ENCODE peak calls at places on chromosomes 13 and 19, in seven cellular contexts. Z is fibroblast of the aortic adventitia, N is GM06990, L is heart left ventricle, O is breast epithelium, R is Peyer's patch, B is astrocyte of the cerebellum. S is an unnamed sample.

GRCh38 chr19:38134538-38135149 is 89.4 kb downstream of the DPF1 start:
- DNase-seq in O (no peak), R (peak), Z (peak), N (no peak), B (no peak), L (no peak), S (peak)

GRCh38 chr13:110618780-110619179 is 3.4 kb downstream of the NAXD start:
- DNase-seq in L (no peak), Z (no peak), B (no peak), O (no peak), N (no peak), R (no peak), S (no peak)

GRCh38 chr19:50330365-50331078 is 1.3 kb upstream of the KCNC3 start:
- DNase-seq in Z (no peak), L (peak), B (no peak), N (peak), R (peak), O (peak), S (peak)

GRCh38 chr13:39461685-39462266 is 141.2 kb downstream of the LHFPL6 start:
- DNase-seq in O (no peak), B (no peak), N (no peak), Z (no peak), L (no peak), R (no peak), S (peak)

GRCh38 chr13:103140001-103140671 is 73.9 kb upstream of the SLC10A2 start:
- DNase-seq in N (no peak), Z (no peak), B (no peak), O (no peak), R (no peak), L (no peak), S (peak)

GRCh38 chr19:55958356-55958755 is 10.7 kb downstream of the NLRP8 start:
- DNase-seq in O (peak), R (no peak), Z (no peak), L (no peak), N (no peak), B (no peak), S (no peak)

GRCh38 chr19:9857920-9858746 is 23.0 kb downstream of the PIN1 start:
- DNase-seq in R (no peak), N (no peak), Z (no peak), B (no peak), L (no peak), O (no peak), S (no peak)

GRCh38 chr19:17292301-17293074 is 10.7 kb downstream of the ABHD8 start:
- DNase-seq in B (peak), O (no peak), R (peak), N (peak), Z (peak), L (peak), S (peak)

GRCh38 chr19:932647-933552 is 7.1 kb downstream of the ARID3A start:
- DNase-seq in O (peak), R (peak), N (peak), B (peak), L (peak), Z (peak), S (peak)

GRCh38 chr13:92136449-92137180 is 738.2 kb downstream of the GPC5 start:
- DNase-seq in Z (no peak), O (no peak), B (no peak), L (no peak), R (no peak), N (no peak), S (peak)

GRCh38 chr19:906480-906879 is 6.5 kb downstream of the R3HDM4 start:
- DNase-seq in L (no peak), Z (no peak), B (no peak), R (no peak), N (peak), O (no peak), S (no peak)

GRCh38 chr19:41373993-41374392 is 2.3 kb upstream of the TMEM91 start:
- DNase-seq in R (peak), L (peak), B (peak), Z (peak), N (no peak), O (peak), S (peak)

DNA sequence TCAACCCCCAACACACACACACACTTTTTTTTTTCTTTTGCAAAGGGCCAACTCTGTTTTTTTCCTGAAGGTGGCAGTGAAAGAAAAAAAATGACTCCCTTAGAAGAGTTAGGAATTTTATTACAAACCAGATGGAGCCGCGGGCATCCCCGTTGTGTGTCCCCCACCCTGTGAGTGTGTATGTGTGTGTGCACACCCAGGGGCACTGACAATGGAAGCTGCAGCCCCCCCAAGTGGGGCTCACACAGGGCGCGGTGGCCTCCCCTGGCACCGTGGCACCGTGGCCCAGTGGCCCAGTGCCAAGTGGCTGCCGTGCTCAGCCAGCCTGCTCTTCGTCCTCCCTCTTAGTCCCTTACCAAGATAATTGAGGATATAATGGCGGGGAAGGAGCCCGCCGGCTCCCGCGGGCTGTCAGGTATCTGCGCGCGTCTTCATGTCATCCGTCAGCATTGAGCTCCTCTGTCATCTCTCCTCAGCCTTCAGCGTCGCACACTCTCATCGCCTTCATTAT is 314.1 kb downstream of the ZNF536 start:
- DNase-seq in B (no peak), O (no peak), L (no peak), R (no peak), N (no peak), Z (peak), S (peak)
- TF ChIP-seq CTCF in B (peak), O (no peak), L (no peak), R (no peak), N (no peak), Z (no peak), S (peak)

GRCh38 chr19:13865243-13865577 is 11.7 kb upstream of the NANOS3 start:
- DNase-seq in B (no peak), L (no peak), Z (no peak), N (no peak), O (no peak), R (no peak), S (no peak)

GRCh38 chr19:13868663-13869062 is 8.3 kb upstream of the NANOS3 start:
- DNase-seq in Z (no peak), L (no peak), R (no peak), B (no peak), O (no peak), N (no peak), S (no peak)

GRCh38 chr19:13865578-13866462 is 11.1 kb upstream of the NANOS3 start:
- DNase-seq in B (no peak), Z (no peak), R (no peak), L (no peak), N (no peak), O (no peak), S (no peak)

GRCh38 chr19:13864513-13865242 is 12.3 kb upstream of the NANOS3 start:
- DNase-seq in O (no peak), R (no peak), Z (no peak), N (no peak), B (no peak), L (no peak), S (no peak)

DNA sequence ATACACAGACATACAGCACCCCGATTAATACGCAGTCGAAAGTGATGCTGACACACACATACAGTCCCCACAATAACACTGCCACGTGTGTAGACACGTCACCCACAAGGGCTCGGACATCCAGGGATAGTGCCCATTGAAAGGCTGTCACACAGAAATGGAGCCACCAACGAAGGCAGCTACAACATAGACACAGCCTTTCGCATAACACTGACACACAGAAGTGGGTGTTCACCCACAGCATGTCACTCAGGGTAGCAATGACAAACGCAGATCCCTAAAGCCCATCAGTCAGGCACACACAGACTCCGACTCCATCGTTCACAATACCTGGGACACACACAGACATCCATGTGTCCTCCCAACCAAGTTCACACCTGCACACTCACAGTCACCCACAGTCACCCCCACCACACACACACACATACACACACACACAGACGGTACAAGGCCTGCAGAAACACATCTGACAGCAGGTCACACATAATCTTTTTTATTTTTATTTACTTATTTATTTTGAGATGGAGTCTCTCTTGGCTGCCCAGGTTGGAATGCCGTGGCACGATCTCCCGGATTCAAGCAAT is 10.4 kb upstream of the NANOS3 start:
- DNase-seq in L (no peak), R (no peak), B (no peak), Z (no peak), O (no peak), N (no peak), S (no peak)
- H3K4me3 ChIP-seq in L (peak), R (no peak), B (peak), Z (peak), O (peak), N (no peak), S (peak)

GRCh38 chr19:58054792-58055482 is 4.1 kb upstream of the ZNF135 start:
- DNase-seq in R (no peak), N (no peak), Z (no peak), L (no peak), B (no peak), O (no peak), S (peak)
- TF ChIP-seq CTCF in R (no peak), N (no peak), Z (no peak), L (no peak), B (no peak), O (no peak), S (peak)

DNA sequence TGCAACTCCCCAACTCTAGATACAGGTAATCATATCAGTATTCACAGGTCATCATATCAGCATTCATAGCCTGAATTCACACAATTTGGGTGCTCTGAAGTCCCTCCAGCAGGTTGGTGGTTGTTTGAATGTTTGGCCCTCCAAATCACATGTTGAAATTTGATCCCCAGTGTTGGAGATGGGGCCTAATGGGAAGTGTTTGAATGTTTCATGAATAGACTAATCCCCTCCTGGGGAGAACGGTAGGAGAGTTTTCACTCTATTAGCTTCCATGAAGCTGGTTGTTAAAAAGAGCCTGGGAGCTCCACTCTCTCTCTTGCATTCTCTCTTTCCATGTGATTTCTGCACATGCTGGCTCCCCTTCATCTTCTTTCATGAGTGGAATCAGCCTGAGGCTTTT is 288.6 kb upstream of the PCDH9 start:
- DNase-seq in Z (no peak), L (no peak), B (no peak), R (no peak), N (no peak), O (no peak), S (peak)
- H3K4me3 ChIP-seq in Z (no peak), L (no peak), B (no peak), R (no peak), N (no peak), O (no peak), S (no peak)

GRCh38 chr13:21670883-21671792 is at the start of gene FGF9:
- DNase-seq in L (peak), N (peak), B (peak), Z (peak), R (peak), O (no peak), S (peak)

GRCh38 chr13:21671793-21672680 is 1.2 kb downstream of the FGF9 start:
- DNase-seq in L (no peak), N (no peak), B (no peak), O (no peak), Z (no peak), R (no peak), S (no peak)

GRCh38 chr13:21672811-21673591 is 2.1 kb downstream of the FGF9 start:
- DNase-seq in R (no peak), N (no peak), L (no peak), Z (no peak), B (no peak), O (no peak), S (no peak)

GRCh38 chr13:21668665-21669599 is 1.9 kb upstream of the FGF9 start:
- DNase-seq in B (no peak), N (no peak), L (peak), R (peak), O (no peak), Z (peak), S (peak)

GRCh38 chr13:21670006-21670882 is 629 bp upstream of the FGF9 start:
- DNase-seq in O (no peak), B (no peak), L (peak), Z (peak), R (peak), N (peak), S (peak)
- TF ChIP-seq CTCF in O (no peak), B (no peak), L (no peak), Z (peak), R (no peak), N (peak), S (no peak)

GRCh38 chr19:40057166-40057565 is 1.1 kb upstream of the ZNF780B start:
- DNase-seq in O (no peak), Z (no peak), B (no peak), R (no peak), L (no peak), N (no peak), S (no peak)
- H3K4me3 ChIP-seq in O (no peak), Z (no peak), B (no peak), R (no peak), L (no peak), N (peak), S (no peak)